ENCODE peak calls at places on chromosomes 5 and 9, in ten cellular contexts. E, N, Y, V, G, Z, I, U, X and P are unnamed samples. For H3K4me1, the result is how much of the 10 kb centered on the place peaks cover.

GRCh38 chr9:112046181-112046580 is 128.9 kb downstream of the SUSD1 start:
- DNase-seq in V (no peak), X (no peak), G (no peak), I (no peak), N (no peak), Z (no peak), U (no peak), Y (no peak), E (no peak), P (no peak)

GRCh38 chr9:33719581-33720374 is 75.6 kb upstream of the PRSS3 start:
- DNase-seq in V (peak), N (peak), Z (no peak), X (peak), Y (peak), E (no peak), U (no peak), G (peak), I (no peak), P (no peak)

GRCh38 chr5:431711-432050 is 11.3 kb upstream of the EXOC3 start:
- DNase-seq in I (no peak), X (no peak), U (no peak), Z (no peak), G (no peak), Y (no peak), E (no peak), V (no peak), N (no peak), P (no peak)

GRCh38 chr5:159819671-159820411 is 96.4 kb upstream of the ADRA1B start:
- DNase-seq in V (peak), Z (no peak), G (no peak), U (peak), X (no peak), N (no peak), E (peak), Y (peak), I (peak), P (peak)

GRCh38 chr9:17795708-17796107 is 216.8 kb downstream of the SH3GL2 start:
- DNase-seq in N (peak), G (no peak), E (no peak), U (no peak), Z (no peak), X (no peak), V (no peak), I (no peak), Y (no peak), P (no peak)

GRCh38 chr9:128634111-128634510 is 22.5 kb downstream of the DYNC2I2 start:
- DNase-seq in X (no peak), E (no peak), Y (no peak), I (no peak), Z (no peak), G (no peak), N (no peak), U (no peak), V (no peak), P (no peak)

GRCh38 chr5:67061511-67061910 is 135.1 kb downstream of the CD180 start:
- DNase-seq in Y (no peak), N (no peak), E (no peak), G (no peak), X (no peak), Z (no peak), U (no peak), V (no peak), I (no peak), P (no peak)

GRCh38 chr9:121360975-121361374 is 9.1 kb downstream of the STOM start:
- DNase-seq in U (no peak), Z (no peak), N (no peak), G (no peak), V (no peak), I (no peak), E (no peak), Y (no peak), X (no peak), P (no peak)

GRCh38 chr5:33343661-33344327 is 97.0 kb upstream of the TARS1 start:
- DNase-seq in V (no peak), Z (no peak), U (no peak), Y (no peak), E (no peak), X (no peak), I (no peak), N (no peak), G (no peak), P (no peak)

GRCh38 chr5:57780306-57780958 is 297.8 kb upstream of the ACTBL2 start:
- DNase-seq in V (no peak), E (no peak), Z (no peak), X (no peak), U (no peak), I (no peak), N (no peak), G (no peak), Y (no peak), P (no peak)

GRCh38 chr9:33329996-33330395 is 39.7 kb downstream of the NFX1 start:
- DNase-seq in Y (no peak), N (no peak), V (no peak), Z (no peak), E (peak), I (no peak), U (no peak), X (no peak), G (peak), P (no peak)

GRCh38 chr9:86838883-86839497 is 108.3 kb downstream of the GAS1 start:
- DNase-seq in E (no peak), U (peak), I (no peak), N (no peak), Z (no peak), V (peak), G (no peak), X (no peak), Y (no peak), P (peak)

GRCh38 chr5:57779383-57780223 is 297.0 kb upstream of the ACTBL2 start:
- DNase-seq in I (peak), Z (no peak), V (no peak), G (peak), X (peak), Y (no peak), U (no peak), N (peak), E (no peak), P (peak)

GRCh38 chr5:132238169-132238744 is 10.6 kb upstream of the P4HA2 start:
- DNase-seq in I (peak), E (peak), N (peak), G (peak), X (peak), Z (peak), U (peak), V (no peak), Y (peak), P (peak)

GRCh38 chr5:158484968-158485367 is 614.7 kb downstream of the EBF1 start:
- DNase-seq in Y (no peak), E (no peak), I (peak), N (peak), X (no peak), Z (no peak), U (no peak), V (no peak), G (no peak), P (no peak)

GRCh38 chr9:134372621-134373267 is 46.5 kb downstream of the RXRA start:
- DNase-seq in Z (no peak), U (peak), G (no peak), Y (no peak), E (peak), N (no peak), X (no peak), I (no peak), V (peak), P (no peak)

GRCh38 chr5:115579747-115580173 is 22.5 kb downstream of the TICAM2 start:
- DNase-seq in G (no peak), U (no peak), N (no peak), I (no peak), E (no peak), V (no peak), Z (peak), X (no peak), Y (no peak), P (no peak)

GRCh38 chr9:133738039-133738805 is at the start of gene SARDH:
- DNase-seq in Z (no peak), V (peak), I (peak), U (peak), X (peak), N (peak), Y (peak), E (peak), G (peak), P (peak)

GRCh38 chr9:136012651-136013050 is 51.5 kb upstream of the UBAC1 start:
- DNase-seq in G (no peak), V (peak), Y (no peak), U (peak), N (no peak), Z (no peak), E (peak), I (no peak), X (no peak), P (peak)

GRCh38 chr5:84091400-84091799 is 293.3 kb downstream of the EDIL3 start:
- DNase-seq in X (no peak), I (no peak), V (no peak), E (no peak), N (no peak), G (no peak), Z (peak), U (no peak), Y (no peak), P (no peak)

GRCh38 chr5:85670417-85670816 is 947.3 kb upstream of the COX7C start:
- DNase-seq in E (no peak), V (no peak), N (no peak), Y (no peak), Z (no peak), G (no peak), I (no peak), X (no peak), U (no peak), P (no peak)

GRCh38 chr9:87525546-87526303 is 28.1 kb downstream of the DAPK1 start:
- DNase-seq in G (no peak), E (no peak), Y (no peak), X (no peak), N (no peak), V (no peak), Z (no peak), I (no peak), U (no peak), P (no peak)

GRCh38 chr9:120734607-120735006 is 20.3 kb upstream of the MEGF9 start:
- DNase-seq in Z (no peak), V (no peak), Y (no peak), G (no peak), I (no peak), E (no peak), U (no peak), X (no peak), N (no peak), P (no peak)

GRCh38 chr5:94432499-94432898 is 185.9 kb downstream of the KIAA0825 start:
- DNase-seq in E (no peak), N (no peak), V (no peak), U (no peak), G (no peak), I (peak), Y (no peak), Z (no peak), X (no peak), P (no peak)

GRCh38 chr9:2354856-2355255 is 266.7 kb upstream of the VLDLR start:
- DNase-seq in Z (no peak), U (no peak), X (no peak), I (no peak), V (no peak), Y (no peak), E (no peak), G (no peak), N (no peak), P (peak)

GRCh38 chr5:5229405-5229804 is 89.3 kb downstream of the ADAMTS16 start:
- DNase-seq in X (no peak), G (no peak), N (no peak), I (no peak), Z (no peak), E (no peak), U (no peak), Y (no peak), V (no peak), P (no peak)

GRCh38 chr9:129498451-129499376 is 122.2 kb downstream of the C9orf50 start:
- DNase-seq in Y (no peak), U (no peak), G (no peak), E (no peak), N (peak), I (no peak), Z (no peak), V (no peak), X (no peak), P (no peak)

GRCh38 chr5:59713488-59713844 is 180.1 kb downstream of the PDE4D start:
- DNase-seq in I (no peak), N (no peak), X (no peak), U (peak), Y (no peak), Z (no peak), E (no peak), G (no peak), V (no peak), P (no peak)

GRCh38 chr5:137708796-137709559 is 26.9 kb downstream of the KLHL3 start:
- DNase-seq in N (no peak), E (no peak), Z (no peak), G (no peak), V (no peak), Y (peak), X (no peak), U (peak), I (no peak), P (no peak)

GRCh38 chr9:117649126-117649525 is 55.1 kb upstream of the TLR4 start:
- DNase-seq in G (no peak), I (no peak), Y (no peak), U (no peak), X (no peak), V (no peak), E (no peak), N (no peak), Z (no peak), P (no peak)

GRCh38 chr9:117643288-117643654 is 60.9 kb upstream of the TLR4 start:
- DNase-seq in E (no peak), V (no peak), Y (no peak), I (no peak), G (no peak), X (no peak), N (no peak), Z (no peak), U (no peak), P (no peak)

GRCh38 chr9:117645245-117645636 is 59.0 kb upstream of the TLR4 start:
- DNase-seq in Y (no peak), E (no peak), X (no peak), V (no peak), I (peak), Z (no peak), G (no peak), N (no peak), U (no peak), P (no peak)

GRCh38 chr9:117644133-117644532 is 60.1 kb upstream of the TLR4 start:
- DNase-seq in U (no peak), E (no peak), G (no peak), Z (no peak), Y (no peak), N (no peak), V (no peak), I (no peak), X (no peak), P (no peak)

GRCh38 chr9:117644607-117645244 is 59.5 kb upstream of the TLR4 start:
- DNase-seq in G (peak), Z (peak), E (peak), N (peak), I (peak), X (peak), V (no peak), U (peak), Y (peak), P (peak)
- H3K4me3 ChIP-seq in G (no peak), Z (no peak), E (no peak), N (no peak), I (peak), X (no peak), V (peak), U (peak), Y (peak), P (no peak)

GRCh38 chr9:124755061-124755460 is 16.1 kb downstream of the NR6A1 start:
- DNase-seq in U (no peak), G (no peak), I (no peak), N (no peak), Y (no peak), V (no peak), X (no peak), E (no peak), Z (no peak), P (no peak)
- H3K4me1 ChIP-seq in U (under half), G (under half), I (under half), N (under half), Y (under half), V (under half), X (under half), E (under half), Z (under half), P (under half)

DNA sequence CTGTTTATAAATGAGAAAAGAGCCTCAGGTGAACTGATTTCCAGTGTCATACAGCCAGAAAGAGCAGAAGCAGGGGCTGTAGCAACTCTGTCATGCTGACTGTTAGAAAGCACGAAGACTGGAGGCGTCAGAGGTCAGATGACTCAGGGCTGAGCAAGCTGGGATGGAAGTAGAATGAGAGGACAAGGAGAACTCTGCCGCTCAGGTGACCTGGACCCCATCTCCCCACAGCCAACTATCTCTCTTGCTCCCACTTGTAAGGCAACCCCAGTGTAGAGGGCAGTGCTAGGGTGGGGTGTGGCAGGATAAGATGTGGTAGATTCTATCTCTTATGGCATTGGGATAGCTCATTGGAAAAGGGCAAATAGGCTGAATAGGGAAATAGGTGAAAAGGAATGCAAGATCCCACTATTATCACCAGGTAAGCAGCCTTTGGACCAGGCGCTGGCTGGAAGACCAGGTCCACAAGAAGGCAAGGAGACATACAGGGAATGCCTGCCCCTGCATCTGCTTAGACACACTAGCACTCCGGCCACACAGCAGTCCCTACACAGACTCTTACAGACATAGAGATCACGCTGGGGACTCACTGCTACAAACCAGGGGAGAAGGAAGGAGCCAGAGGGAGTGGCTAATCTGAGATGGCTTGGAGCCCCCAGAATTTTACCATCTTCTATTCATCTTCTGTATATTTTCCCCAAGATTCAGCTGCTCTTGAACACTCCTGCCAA is 21.2 kb upstream of the LOX start:
- DNase-seq in G (no peak), E (no peak), N (peak), U (no peak), X (no peak), I (no peak), Z (no peak), Y (no peak), V (no peak), P (no peak)
- TF ChIP-seq EP300 in G (no peak), E (no peak), N (no peak), U (no peak), X (no peak), I (no peak), Z (no peak), Y (no peak), V (no peak), P (no peak)

DNA sequence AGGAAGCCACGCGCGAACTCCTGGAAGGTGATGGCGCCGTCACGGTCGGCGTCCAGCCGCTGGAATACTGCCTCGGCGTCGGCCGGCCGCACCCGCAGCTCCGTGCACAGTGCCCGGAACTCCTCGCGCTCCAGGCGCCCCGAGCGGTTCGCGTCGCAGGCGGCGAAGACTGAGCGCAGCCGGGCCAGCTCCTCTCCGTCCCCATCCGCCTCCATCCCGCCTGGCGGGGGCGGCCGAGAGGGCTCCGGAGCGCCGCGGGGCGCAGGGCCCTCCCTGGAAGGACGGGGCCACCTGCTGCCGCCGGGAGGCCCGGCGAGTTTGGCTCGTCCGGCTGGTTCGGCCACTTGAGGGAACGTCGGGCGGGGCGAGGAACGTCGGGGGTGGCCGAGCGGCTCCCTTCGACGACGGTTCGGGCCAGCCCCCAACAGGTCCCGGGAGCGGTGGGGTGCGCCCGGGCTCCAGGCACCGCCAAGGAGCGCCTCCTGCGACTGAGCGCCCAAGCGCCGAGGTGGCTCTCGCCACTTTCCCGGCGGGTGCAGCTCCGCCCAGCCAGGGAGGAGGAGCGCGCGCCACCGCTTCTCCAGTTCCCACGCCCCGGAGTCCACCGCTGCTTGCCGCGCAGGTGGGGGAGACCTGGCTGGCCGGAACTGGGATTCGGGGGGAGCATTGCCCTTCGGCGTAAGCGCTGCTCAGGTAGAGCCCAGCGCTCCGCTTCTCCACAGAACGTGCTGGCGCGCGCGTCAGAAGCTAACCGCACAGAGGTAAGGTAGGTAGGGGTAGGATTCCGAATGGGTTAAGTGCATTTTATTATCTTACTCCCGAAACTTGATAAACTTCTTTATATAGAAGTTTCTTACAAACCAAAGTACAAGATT is at the start of gene RASEF:
- DNase-seq in Z (no peak), X (peak), E (peak), I (no peak), N (no peak), Y (peak), U (no peak), G (peak), V (peak), P (no peak)
- H3K4me3 ChIP-seq in Z (no peak), X (peak), E (peak), I (peak), N (no peak), Y (peak), U (peak), G (peak), V (peak), P (peak)

GRCh38 chr5:56356121-56356875 is 123.2 kb upstream of the ANKRD55 start:
- DNase-seq in X (no peak), I (no peak), E (no peak), Y (no peak), U (no peak), Z (no peak), V (no peak), N (no peak), G (no peak), P (no peak)
- H3K4me1 ChIP-seq in X (under half), I (under half), E (under half), Y (under half), U (under half), Z (under half), V (under half), N (under half), G (under half), P (under half)

GRCh38 chr9:77816641-77817341 is 168.7 kb upstream of the GNA14 start:
- DNase-seq in V (no peak), Z (no peak), I (no peak), U (no peak), N (no peak), Y (no peak), X (no peak), E (no peak), G (no peak), P (no peak)
- TF ChIP-seq EP300 in V (no peak), Z (no peak), I (no peak), U (no peak), N (no peak), Y (no peak), X (no peak), E (no peak), G (no peak), P (no peak)